ENCODE peak calls at places on chromosomes 11 and 22, in eight cellular contexts. A is effector memory CD4-positive, alpha-beta T cell; R is CD8-positive, alpha-beta memory T cell; E is lower lobe of right lung; X is ovary; B is PC-9; K is A549; V is fibroblast of lung. S is an unnamed sample.

GRCh38 chr11:57974830-57975229 is 48.9 kb upstream of the OR9Q1 start:
- DNase-seq in A (no peak), R (no peak), E (no peak), X (no peak), B (no peak), K (no peak), V (no peak), S (no peak)

GRCh38 chr11:69657911-69658605 is 17.1 kb downstream of the LTO1 start:
- DNase-seq in A (no peak), R (no peak), E (peak; percentile 38), X (no peak), B (no peak), K (no peak), V (no peak), S (no peak)

GRCh38 chr11:106276126-106276525 is 198.7 kb downstream of the AASDHPPT start:
- DNase-seq in A (no peak), R (no peak), E (no peak), X (no peak), B (no peak), K (no peak), V (peak; percentile 23), S (no peak)

GRCh38 chr11:75024068-75024449 is 35.3 kb downstream of the NEU3 start:
- DNase-seq in A (no peak), R (no peak), E (no peak), X (no peak), B (peak; percentile 16), K (no peak), V (no peak), S (no peak)

GRCh38 chr11:35112056-35112845 is 26.7 kb upstream of the CD44 start:
- DNase-seq in A (no peak), R (no peak), E (no peak), X (no peak), B (no peak), K (no peak), V (no peak), S (no peak)

GRCh38 chr11:118619444-118620205 is 12.2 kb downstream of the PHLDB1 start:
- DNase-seq in A (no peak), R (no peak), E (peak; percentile 35), X (peak; percentile 56), B (peak; percentile 89), K (no peak), V (peak; percentile 96), S (no peak)

GRCh38 chr22:38062782-38063181 is 5.6 kb downstream of the PICK1 start:
- DNase-seq in A (no peak), R (no peak), E (peak; percentile 65), X (no peak), B (no peak), K (no peak), V (no peak), S (no peak)

GRCh38 chr11:77124488-77124887 is 3.6 kb upstream of the MYO7A start:
- DNase-seq in A (no peak), R (no peak), E (no peak), X (no peak), B (no peak), K (no peak), V (no peak), S (no peak)

GRCh38 chr11:27718346-27718852 is 18.1 kb upstream of the BDNF start:
- DNase-seq in A (no peak), R (no peak), E (no peak), X (no peak), B (no peak), K (peak; percentile 76), V (peak; percentile 93), S (no peak)

GRCh38 chr22:23803001-23803819 is 16.4 kb downstream of the SMARCB1 start:
- DNase-seq in A (no peak), R (no peak), E (peak; percentile 27), X (no peak), B (no peak), K (no peak), V (no peak), S (no peak)

GRCh38 chr11:17747131-17747955 is 12.8 kb downstream of the KCNC1 start:
- DNase-seq in A (no peak), R (no peak), E (no peak), X (no peak), B (no peak), K (no peak), V (no peak), S (no peak)

GRCh38 chr22:50306753-50307749 is at the start of gene PLXNB2:
- DNase-seq in A (no peak), R (no peak), E (peak; percentile 89), X (peak; percentile 86), B (peak; percentile 76), K (peak; percentile 40), V (peak; percentile 87), S (no peak)
- H3K9me3 ChIP-seq in A (no peaks in the 10 kb centered on the region), R (no peaks in the 10 kb centered on the region), E (no peaks in the 10 kb centered on the region), X (no peaks in the 10 kb centered on the region), B (no peaks in the 10 kb centered on the region), K (no peaks in the 10 kb centered on the region), V (no peaks in the 10 kb centered on the region), S (no peaks in the 10 kb centered on the region)

GRCh38 chr22:48106715-48107259 is 1344.3 kb downstream of the TBC1D22A start:
- DNase-seq in A (no peak), R (no peak), E (no peak), X (no peak), B (no peak), K (no peak), V (no peak), S (no peak)
- H3K9me3 ChIP-seq in A (no peaks in the 10 kb centered on the region), R (no peaks in the 10 kb centered on the region), E (peaks cover 7% of the 10 kb centered on the region), X (no peaks in the 10 kb centered on the region), B (no peaks in the 10 kb centered on the region), K (peaks cover 10% of the 10 kb centered on the region), V (no peaks in the 10 kb centered on the region), S (no peaks in the 10 kb centered on the region)

GRCh38 chr11:126502159-126502558 is 146.7 kb downstream of the ST3GAL4 start:
- DNase-seq in A (no peak), R (no peak), E (no peak), X (no peak), B (no peak), K (no peak), V (no peak), S (no peak)
- H3K9me3 ChIP-seq in A (no peaks in the 10 kb centered on the region), R (no peaks in the 10 kb centered on the region), E (peaks cover 10% of the 10 kb centered on the region), X (no peaks in the 10 kb centered on the region), B (peaks cover 5% of the 10 kb centered on the region), K (peaks cover 14% of the 10 kb centered on the region), V (no peaks in the 10 kb centered on the region), S (peaks cover 3% of the 10 kb centered on the region)

DNA sequence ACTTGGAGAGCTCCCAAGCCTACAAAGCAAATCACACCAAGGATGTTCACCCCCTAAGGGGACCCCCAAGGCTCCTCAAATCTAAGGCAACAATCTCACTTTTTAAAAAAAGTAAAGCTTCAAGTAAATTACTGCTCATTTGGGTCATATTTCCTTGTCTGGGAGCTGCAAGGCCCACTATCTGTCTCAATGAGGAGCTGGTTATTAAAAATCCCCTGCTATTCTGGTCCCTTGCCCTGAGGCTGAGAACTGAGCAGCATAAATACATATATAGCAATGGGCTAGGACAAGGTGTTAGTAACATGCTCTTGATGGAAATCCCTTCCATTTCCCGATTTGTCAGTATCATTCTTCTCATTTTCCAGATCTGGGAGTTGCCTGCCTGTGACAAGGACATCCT is 119.3 kb downstream of the ETS1 start:
- DNase-seq in A (no peak), R (no peak), E (no peak), X (no peak), B (no peak), K (no peak), V (no peak), S (no peak)
- H3K9me3 ChIP-seq in A (no peaks in the 10 kb centered on the region), R (no peaks in the 10 kb centered on the region), E (no peaks in the 10 kb centered on the region), X (no peaks in the 10 kb centered on the region), B (no peaks in the 10 kb centered on the region), K (no peaks in the 10 kb centered on the region), V (no peaks in the 10 kb centered on the region), S (no peaks in the 10 kb centered on the region)

DNA sequence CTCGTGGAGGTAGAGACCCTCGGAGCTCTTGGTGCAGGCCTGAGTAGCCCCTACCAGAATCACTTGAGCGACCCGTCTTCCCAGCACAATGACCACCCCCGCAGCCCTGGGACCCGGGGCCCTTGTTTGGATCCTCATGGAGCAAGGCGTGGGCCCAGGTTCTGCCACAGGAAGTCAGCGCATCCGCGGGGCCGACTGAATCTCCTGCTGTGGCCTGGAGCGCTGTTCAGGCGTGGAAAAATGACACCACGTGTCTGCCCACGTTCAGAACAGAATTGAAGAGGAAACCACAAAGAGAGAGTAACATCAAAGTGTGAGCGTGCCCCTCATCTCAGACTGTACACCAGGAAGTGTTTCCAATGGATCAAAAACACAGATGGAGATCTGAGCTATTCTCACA is 1479.2 kb downstream of the TBC1D22A start:
- DNase-seq in A (no peak), R (no peak), E (no peak), X (no peak), B (no peak), K (no peak), V (no peak), S (no peak)
- H3K9me3 ChIP-seq in A (no peaks in the 10 kb centered on the region), R (no peaks in the 10 kb centered on the region), E (no peaks in the 10 kb centered on the region), X (no peaks in the 10 kb centered on the region), B (no peaks in the 10 kb centered on the region), K (no peaks in the 10 kb centered on the region), V (no peaks in the 10 kb centered on the region), S (no peaks in the 10 kb centered on the region)

DNA sequence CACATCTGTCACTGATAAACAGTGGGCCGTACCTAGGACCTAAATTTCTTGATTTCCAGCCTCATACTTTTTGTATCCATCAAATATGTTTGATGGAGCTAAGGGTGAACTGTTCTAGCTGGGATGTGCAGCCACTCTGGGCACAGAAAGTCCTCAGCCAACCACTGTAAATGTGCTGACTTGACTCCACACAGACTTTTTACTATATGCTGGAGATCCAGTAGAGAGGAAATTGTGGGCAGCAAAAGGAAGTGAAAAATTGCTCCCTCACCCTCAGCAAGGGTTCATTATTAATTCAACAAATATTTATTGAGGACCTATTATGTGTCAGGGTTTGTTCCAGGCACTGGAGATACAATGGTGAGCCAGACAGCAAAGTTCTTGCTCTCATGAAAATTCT is 54.2 kb upstream of the AMPD3 start:
- DNase-seq in A (no peak), R (no peak), E (no peak), X (no peak), B (no peak), K (no peak), V (no peak), S (no peak)
- H3K9me3 ChIP-seq in A (no peaks in the 10 kb centered on the region), R (no peaks in the 10 kb centered on the region), E (no peaks in the 10 kb centered on the region), X (no peaks in the 10 kb centered on the region), B (no peaks in the 10 kb centered on the region), K (no peaks in the 10 kb centered on the region), V (no peaks in the 10 kb centered on the region), S (no peaks in the 10 kb centered on the region)